ENCODE peak calls at places on chromosomes 12 and 14, in six cellular contexts. S is mucosa of descending colon, H is Peyer's patch, D is nephron progenitor cell, F is right lobe of liver, U is breast epithelium. O is an unnamed sample.
A peak's percentile ranks its signal among the peaks of the same experiment; 100 is the strongest.

GRCh38 chr12:124453419-124454351 is 113.7 kb downstream of the NCOR2 start:
- DNase-seq in S (peak; percentile 73), H (peak; percentile 62), D (peak; percentile 39), F (peak; percentile 79), U (no peak), O (peak; percentile 83)

GRCh38 chr12:79326225-79326624 is 364.5 kb downstream of the PAWR start:
- DNase-seq in S (no peak), H (no peak), D (no peak), F (no peak), U (no peak), O (no peak)

GRCh38 chr12:51893786-51894185 is 5.9 kb downstream of the ANKRD33 start:
- DNase-seq in S (no peak), H (no peak), D (no peak), F (no peak), U (no peak), O (no peak)

GRCh38 chr14:104130974-104131651 is 7.3 kb upstream of the KIF26A start:
- DNase-seq in S (peak; percentile 76), H (peak; percentile 65), D (peak; percentile 47), F (peak; percentile 68), U (no peak), O (no peak)

GRCh38 chr14:46686652-46687051 is 35.1 kb upstream of the RPL10L start:
- DNase-seq in S (no peak), H (no peak), D (no peak), F (no peak), U (no peak), O (no peak)

GRCh38 chr14:84343637-84344036 is 1186.3 kb upstream of the FLRT2 start:
- DNase-seq in S (no peak), H (no peak), D (no peak), F (no peak), U (no peak), O (no peak)

GRCh38 chr14:60510976-60511599 is 2.1 kb downstream of the SIX6 start:
- DNase-seq in S (no peak), H (no peak), D (peak; percentile 31), F (no peak), U (no peak), O (no peak)

GRCh38 chr14:64673748-64674147 is 30.5 kb upstream of the PLEKHG3 start:
- DNase-seq in S (no peak), H (no peak), D (no peak), F (no peak), U (no peak), O (peak; percentile 51)

GRCh38 chr12:3256103-3256551 is 178.9 kb downstream of the TSPAN9 start:
- DNase-seq in S (no peak), H (no peak), D (no peak), F (no peak), U (no peak), O (no peak)

GRCh38 chr12:82682851-82683261 is 3.9 kb upstream of the TMTC2 start:
- DNase-seq in S (no peak), H (no peak), D (no peak), F (no peak), U (no peak), O (no peak)

GRCh38 chr12:28232212-28232928 is 42.1 kb downstream of the CCDC91 start:
- DNase-seq in S (no peak), H (no peak), D (no peak), F (no peak), U (no peak), O (no peak)

GRCh38 chr12:31797230-31797872 is 68.5 kb upstream of the AMN1 start:
- DNase-seq in S (no peak), H (no peak), D (no peak), F (no peak), U (no peak), O (no peak)

GRCh38 chr12:69508581-69508980 is 38.4 kb downstream of the FRS2 start:
- DNase-seq in S (no peak), H (no peak), D (no peak), F (no peak), U (no peak), O (no peak)

GRCh38 chr12:12533238-12533829 is 29.3 kb downstream of the DUSP16 start:
- DNase-seq in S (peak; percentile 66), H (peak; percentile 61), D (no peak), F (no peak), U (no peak), O (no peak)

GRCh38 chr14:69093551-69094421 is 59.1 kb downstream of the DCAF5 start:
- DNase-seq in S (no peak), H (no peak), D (no peak), F (no peak), U (no peak), O (no peak)

GRCh38 chr12:67358686-67359374 is 89.7 kb downstream of the CAND1 start:
- DNase-seq in S (no peak), H (no peak), D (no peak), F (no peak), U (no peak), O (no peak)

GRCh38 chr12:111937429-111937828 is 75.5 kb downstream of the TMEM116 start:
- DNase-seq in S (no peak), H (no peak), D (no peak), F (no peak), U (no peak), O (no peak)

GRCh38 chr12:73390256-73390655 is 1118.1 kb downstream of the TRHDE start:
- DNase-seq in S (no peak), H (no peak), D (no peak), F (no peak), U (no peak), O (no peak)

GRCh38 chr14:52951730-52952481 is 1.1 kb upstream of the FERMT2 start:
- DNase-seq in S (peak; percentile 31), H (no peak), D (peak; percentile 53), F (no peak), U (peak; percentile 59), O (no peak)
- TF ChIP-seq CTCF in S (no peak), H (no peak), D (peak; percentile 29), F (peak; percentile 19), U (peak; percentile 37), O (no peak)

GRCh38 chr12:32897688-32898573 is 1.4 kb upstream of the PKP2 start:
- DNase-seq in S (peak; percentile 49), H (no peak), D (no peak), F (no peak), U (no peak), O (no peak)

GRCh38 chr12:32894566-32894965 is 2.0 kb downstream of the PKP2 start:
- DNase-seq in S (no peak), H (no peak), D (no peak), F (no peak), U (no peak), O (no peak)

GRCh38 chr12:32897276-32897615 is 669 bp upstream of the PKP2 start:
- DNase-seq in S (no peak), H (no peak), D (no peak), F (no peak), U (no peak), O (no peak)

GRCh38 chr12:32896438-32897275 is at the start of gene PKP2:
- DNase-seq in S (peak; percentile 91), H (peak; percentile 92), D (peak; percentile 86), F (peak; percentile 82), U (peak; percentile 77), O (no peak)

DNA sequence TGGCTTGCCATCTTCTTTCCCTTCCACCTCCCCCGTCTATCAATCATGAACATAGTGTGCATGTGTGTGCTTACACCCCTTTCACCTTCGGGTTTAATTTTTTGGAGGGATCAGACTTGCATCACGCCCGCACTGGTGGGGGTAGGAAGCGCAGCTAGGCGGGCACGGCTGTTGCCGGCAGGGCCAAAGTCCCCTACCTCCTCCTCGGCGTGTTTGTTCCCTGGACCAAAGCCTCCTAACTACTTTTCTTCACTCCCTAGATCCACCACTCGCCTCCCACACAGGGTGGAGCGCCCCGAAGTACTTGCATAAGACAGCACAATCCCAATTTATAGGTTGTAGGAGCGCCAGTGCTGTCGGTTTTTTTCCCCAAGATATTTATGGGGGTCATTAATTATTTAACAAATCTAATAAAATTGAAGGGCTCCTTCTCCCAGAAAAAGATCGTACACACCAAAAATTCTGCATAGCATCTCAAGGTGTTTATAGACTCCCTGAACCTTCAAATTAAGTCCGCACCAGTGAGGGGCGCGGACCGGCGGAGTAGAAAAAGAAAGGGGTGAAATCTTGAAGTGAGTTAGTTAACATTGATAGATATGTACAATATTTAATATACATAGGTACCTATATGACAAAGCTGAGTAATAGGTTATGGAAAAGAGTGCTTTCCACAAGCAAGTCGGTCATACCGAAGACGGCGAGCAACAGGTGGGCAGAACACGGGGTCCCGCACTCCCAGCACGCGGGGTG is 714 bp downstream of the PKP2 start:
- DNase-seq in S (peak; percentile 73), H (peak; percentile 77), D (peak; percentile 43), F (peak; percentile 71), U (no peak), O (no peak)
- TF ChIP-seq CTCF in S (peak; percentile 6), H (no peak), D (no peak), F (peak; percentile 23), U (no peak), O (no peak)

DNA sequence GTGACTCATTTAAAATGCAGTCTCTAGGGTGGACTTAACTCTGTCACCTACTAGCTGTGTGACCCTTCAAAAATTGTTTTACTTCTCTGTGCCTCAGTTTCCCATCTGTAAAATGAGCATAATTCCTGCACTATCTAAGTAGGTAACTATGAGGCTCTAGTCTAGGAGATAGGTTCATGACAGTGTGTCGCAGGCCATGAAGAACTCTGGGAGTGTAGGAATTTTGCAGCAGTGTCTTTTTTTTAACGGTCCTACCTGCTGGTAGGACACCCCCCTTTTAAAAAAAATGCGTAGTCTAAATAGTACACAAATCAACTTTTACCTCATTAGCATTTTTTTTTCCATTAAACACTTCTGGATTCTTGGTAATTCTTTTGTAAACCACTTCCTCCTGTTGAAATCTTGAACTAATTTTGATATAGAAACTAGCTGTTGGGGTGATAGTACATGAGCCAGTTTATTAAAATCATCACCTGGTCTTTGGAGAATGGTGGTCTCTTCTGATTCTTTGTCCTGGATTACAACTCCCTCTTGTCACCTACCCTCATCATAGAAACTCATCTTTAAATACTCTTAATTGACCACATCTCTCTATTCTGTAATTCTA is 86.0 kb upstream of the SLC38A2 start:
- DNase-seq in S (no peak), H (no peak), D (no peak), F (no peak), U (no peak), O (no peak)
- TF ChIP-seq CTCF in S (no peak), H (no peak), D (no peak), F (no peak), U (no peak), O (no peak)

GRCh38 chr14:23348297-23348655 is 4.4 kb downstream of the SLC22A17 start:
- DNase-seq in S (no peak), H (no peak), D (no peak), F (no peak), U (no peak), O (no peak)

GRCh38 chr14:23347406-23348296 is 5.0 kb downstream of the SLC22A17 start:
- DNase-seq in S (no peak), H (no peak), D (no peak), F (no peak), U (no peak), O (no peak)

GRCh38 chr14:23346693-23347405 is 5.8 kb downstream of the SLC22A17 start:
- DNase-seq in S (no peak), H (no peak), D (no peak), F (no peak), U (no peak), O (no peak)

GRCh38 chr14:23345987-23346692 is 6.5 kb downstream of the SLC22A17 start:
- DNase-seq in S (no peak), H (no peak), D (no peak), F (no peak), U (no peak), O (no peak)

DNA sequence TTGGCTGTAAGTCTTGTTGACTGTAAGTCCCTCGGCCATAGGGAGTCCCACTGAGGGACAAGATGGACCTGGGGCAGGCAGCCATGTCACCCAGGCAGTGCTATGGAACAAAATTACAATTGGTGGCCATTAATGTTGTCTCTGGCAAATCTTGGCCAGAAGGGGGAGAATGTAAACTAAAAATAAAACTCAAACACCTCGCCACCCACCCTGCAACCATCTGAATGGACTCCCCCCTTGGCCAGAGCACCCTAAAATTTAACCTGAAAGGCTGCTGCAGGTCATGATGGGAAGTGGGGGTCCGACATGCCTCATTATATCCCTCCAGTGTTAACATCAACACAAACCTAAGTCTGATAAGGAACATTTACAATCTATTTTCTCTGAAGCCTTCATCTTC is 8.2 kb downstream of the SLC22A17 start:
- DNase-seq in S (no peak), H (no peak), D (no peak), F (no peak), U (no peak), O (no peak)
- TF ChIP-seq CTCF in S (no peak), H (no peak), D (no peak), F (no peak), U (no peak), O (no peak)